ENCODE peak calls at places on chromosome 12, in eight cellular contexts. J is psoas muscle, A is astrocyte of the cerebellum, C is WERI-Rb-1, I is AG04449, G is A549, K is breast epithelium, H is HCT116. Q is an unnamed sample.

GRCh38 chr12:22634883-22635282 is 9.9 kb downstream of the ETNK1 start:
- DNase-seq in J (no peak), A (no peak), C (no peak), I (no peak), G (no peak), K (no peak), H (no peak), Q (no peak)

GRCh38 chr12:65121049-65121955 is at the start of gene WIF1:
- DNase-seq in J (peak), A (no peak), C (peak), I (no peak), G (no peak), K (peak), H (no peak), Q (no peak)

GRCh38 chr12:111311011-111311410 is 57.9 kb downstream of the PHETA1 start:
- DNase-seq in J (no peak), A (no peak), C (no peak), I (no peak), G (no peak), K (no peak), H (no peak), Q (no peak)

GRCh38 chr12:42589465-42590323 is at the start of gene PRICKLE1:
- DNase-seq in J (peak), A (peak), C (peak), I (no peak), G (peak), K (no peak), H (no peak), Q (peak)

GRCh38 chr12:109946505-109946904 is 46.4 kb downstream of the TCHP start:
- DNase-seq in J (no peak), A (no peak), C (no peak), I (no peak), G (no peak), K (no peak), H (no peak), Q (no peak)

GRCh38 chr12:89949457-89950195 is 241.0 kb upstream of the ATP2B1 start:
- DNase-seq in J (no peak), A (peak), C (no peak), I (no peak), G (peak), K (no peak), H (no peak), Q (no peak)

GRCh38 chr12:55730447-55730820 is 1.6 kb upstream of the CD63 start:
- DNase-seq in J (no peak), A (no peak), C (no peak), I (no peak), G (no peak), K (no peak), H (no peak), Q (no peak)

GRCh38 chr12:55670213-55670730 is 33.6 kb downstream of the OR10P1 start:
- DNase-seq in J (peak), A (no peak), C (no peak), I (no peak), G (no peak), K (no peak), H (no peak), Q (peak)

GRCh38 chr12:121240484-121241202 is 30.7 kb downstream of the P2RX4 start:
- DNase-seq in J (peak), A (no peak), C (no peak), I (no peak), G (no peak), K (peak), H (no peak), Q (peak)

GRCh38 chr12:16593546-16593945 is 12.4 kb downstream of the LMO3 start:
- DNase-seq in J (no peak), A (no peak), C (no peak), I (no peak), G (no peak), K (no peak), H (no peak), Q (no peak)

GRCh38 chr12:105267711-105268110 is 31.7 kb upstream of the APPL2 start:
- DNase-seq in J (no peak), A (no peak), C (no peak), I (no peak), G (no peak), K (no peak), H (no peak), Q (no peak)

GRCh38 chr12:104764225-104765073 is 193.6 kb downstream of the SLC41A2 start:
- DNase-seq in J (no peak), A (no peak), C (no peak), I (no peak), G (no peak), K (no peak), H (no peak), Q (no peak)

GRCh38 chr12:29374913-29375312 is 6.1 kb downstream of the ERGIC2 start:
- DNase-seq in J (no peak), A (no peak), C (no peak), I (no peak), G (no peak), K (no peak), H (no peak), Q (no peak)

GRCh38 chr12:42325326-42325775 is 543 bp downstream of the ZCRB1 start:
- DNase-seq in J (no peak), A (no peak), C (no peak), I (no peak), G (no peak), K (no peak), H (no peak), Q (no peak)

GRCh38 chr12:111425655-111426054 is 19.9 kb downstream of the SH2B3 start:
- DNase-seq in J (no peak), A (no peak), C (no peak), I (no peak), G (no peak), K (no peak), H (no peak), Q (no peak)

GRCh38 chr12:106317406-106318082 is 15.0 kb downstream of the TCP11L2 start:
- DNase-seq in J (no peak), A (no peak), C (no peak), I (no peak), G (no peak), K (peak), H (no peak), Q (no peak)

GRCh38 chr12:59403259-59403932 is 192.4 kb upstream of the SLC16A7 start:
- DNase-seq in J (no peak), A (peak), C (peak), I (no peak), G (peak), K (peak), H (peak), Q (no peak)

GRCh38 chr12:74689071-74689655 is 151.5 kb downstream of the ATXN7L3B start:
- DNase-seq in J (no peak), A (peak), C (no peak), I (peak), G (peak), K (no peak), H (peak), Q (no peak)

GRCh38 chr12:28963554-28963953 is 185.5 kb upstream of the FAR2 start:
- DNase-seq in J (no peak), A (no peak), C (no peak), I (no peak), G (no peak), K (no peak), H (peak), Q (no peak)

GRCh38 chr12:39503445-39503844 is 60.5 kb upstream of the KIF21A start:
- DNase-seq in J (no peak), A (peak), C (no peak), I (no peak), G (peak), K (no peak), H (peak), Q (no peak)

GRCh38 chr12:92065664-92066063 is 80.0 kb downstream of the BTG1 start:
- DNase-seq in J (no peak), A (no peak), C (no peak), I (no peak), G (no peak), K (no peak), H (no peak), Q (no peak)

GRCh38 chr12:11954181-11954580 is 116.6 kb upstream of the BCL2L14 start:
- DNase-seq in J (no peak), A (no peak), C (no peak), I (no peak), G (no peak), K (no peak), H (no peak), Q (no peak)

GRCh38 chr12:31567029-31567428 is 23.9 kb downstream of the DENND5B start:
- DNase-seq in J (no peak), A (no peak), C (no peak), I (no peak), G (no peak), K (no peak), H (no peak), Q (no peak)

GRCh38 chr12:27780612-27781408 is 774 bp upstream of the MANSC4 start:
- DNase-seq in J (no peak), A (no peak), C (peak), I (no peak), G (peak), K (peak), H (no peak), Q (peak)

GRCh38 chr12:28320353-28320752 is 130.1 kb downstream of the CCDC91 start:
- DNase-seq in J (no peak), A (no peak), C (no peak), I (no peak), G (no peak), K (no peak), H (no peak), Q (no peak)

GRCh38 chr12:15629761-15630160 is 159.4 kb downstream of the EPS8 start:
- DNase-seq in J (no peak), A (no peak), C (no peak), I (peak), G (no peak), K (no peak), H (no peak), Q (no peak)

GRCh38 chr12:71664411-71665108 is 459 bp downstream of the THAP2 start:
- DNase-seq in J (no peak), A (no peak), C (no peak), I (no peak), G (peak), K (no peak), H (no peak), Q (no peak)

GRCh38 chr12:123808167-123808566 is 46.1 kb downstream of the DNAH10 start:
- DNase-seq in J (no peak), A (no peak), C (peak), I (no peak), G (peak), K (no peak), H (peak), Q (no peak)

GRCh38 chr12:118346895-118347294 is 25.8 kb downstream of the TAOK3 start:
- DNase-seq in J (no peak), A (no peak), C (no peak), I (no peak), G (no peak), K (no peak), H (no peak), Q (no peak)

GRCh38 chr12:89873745-89874144 is 165.1 kb upstream of the ATP2B1 start:
- DNase-seq in J (peak), A (no peak), C (peak), I (no peak), G (no peak), K (no peak), H (no peak), Q (no peak)

GRCh38 chr12:7716391-7716790 is 5.2 kb downstream of the DPPA3 start:
- DNase-seq in J (no peak), A (no peak), C (no peak), I (no peak), G (peak), K (no peak), H (peak), Q (no peak)

GRCh38 chr12:26119391-26119981 is 5.4 kb downstream of the BHLHE41 start:
- DNase-seq in J (no peak), A (peak), C (peak), I (peak), G (peak), K (no peak), H (peak), Q (no peak)

GRCh38 chr12:6375269-6376078 is at the start of gene SCNN1A:
- DNase-seq in J (no peak), A (no peak), C (no peak), I (no peak), G (no peak), K (peak), H (no peak), Q (no peak)

GRCh38 chr12:120356567-120357030 is 12.4 kb downstream of the MSI1 start:
- DNase-seq in J (peak), A (peak), C (peak), I (peak), G (peak), K (peak), H (peak), Q (peak)

GRCh38 chr12:94566345-94566744 is 84.0 kb downstream of the TMCC3 start:
- DNase-seq in J (no peak), A (no peak), C (no peak), I (no peak), G (no peak), K (no peak), H (no peak), Q (no peak)

GRCh38 chr12:124296295-124296915 is 1.5 kb downstream of the RFLNA start:
- DNase-seq in J (peak), A (no peak), C (no peak), I (no peak), G (no peak), K (no peak), H (no peak), Q (no peak)

GRCh38 chr12:75932241-75932640 is 99.3 kb downstream of the PHLDA1 start:
- DNase-seq in J (no peak), A (no peak), C (no peak), I (no peak), G (no peak), K (no peak), H (no peak), Q (no peak)
- H3K4me3 ChIP-seq in J (no peak), A (no peak), C (no peak), I (no peak), G (no peak), K (no peak), H (no peak), Q (no peak)

DNA sequence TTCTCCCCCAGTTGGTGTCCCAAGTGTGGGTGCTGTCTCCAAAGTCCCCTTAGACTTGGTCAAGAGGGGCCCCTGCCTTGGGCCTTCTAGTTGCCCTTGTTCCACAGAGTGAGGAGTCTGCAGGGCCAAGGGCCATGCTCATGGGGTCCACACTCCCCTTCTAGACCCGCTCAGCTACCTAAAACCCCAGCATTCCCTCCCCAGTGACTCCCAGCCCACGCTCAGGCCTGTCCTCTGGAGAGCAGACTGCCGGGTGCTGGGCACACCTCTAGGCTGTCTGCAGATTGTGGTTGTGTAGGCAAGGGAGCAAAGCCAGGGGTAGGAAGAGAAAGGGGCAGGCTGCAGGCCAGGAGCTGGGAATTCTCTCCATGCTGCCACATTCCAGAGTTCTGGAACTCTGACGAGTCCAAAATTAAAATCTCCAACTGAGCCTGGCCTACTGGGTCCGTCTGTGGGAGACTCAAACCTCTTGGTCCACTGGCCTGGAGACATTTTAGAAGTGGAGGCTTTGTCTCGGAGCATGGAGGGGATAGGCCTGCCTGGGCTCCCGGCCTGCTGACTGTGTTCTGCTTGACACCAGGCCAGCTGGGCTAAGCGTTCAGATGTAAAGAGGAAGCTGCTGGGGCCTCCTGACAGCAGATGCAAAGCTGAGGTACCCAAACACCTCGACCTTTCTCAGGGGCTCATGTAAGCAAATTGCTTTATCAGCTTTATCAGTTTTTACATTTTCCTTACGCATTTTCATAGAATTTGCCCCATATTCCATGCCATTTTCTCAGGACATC is 13.7 kb upstream of the KRT5 start:
- DNase-seq in J (no peak), A (no peak), C (no peak), I (no peak), G (no peak), K (no peak), H (no peak), Q (no peak)
- TF ChIP-seq CTCF in J (no peak), A (no peak), C (no peak), I (no peak), G (no peak), K (no peak), H (no peak), Q (no peak)

GRCh38 chr12:204261-204678 is 9.7 kb downstream of the SLC6A12 start:
- DNase-seq in J (no peak), A (no peak), C (no peak), I (no peak), G (no peak), K (no peak), H (no peak), Q (no peak)
- H3K4me3 ChIP-seq in J (peak), A (no peak), C (peak), I (no peak), G (peak), K (peak), H (no peak), Q (peak)

DNA sequence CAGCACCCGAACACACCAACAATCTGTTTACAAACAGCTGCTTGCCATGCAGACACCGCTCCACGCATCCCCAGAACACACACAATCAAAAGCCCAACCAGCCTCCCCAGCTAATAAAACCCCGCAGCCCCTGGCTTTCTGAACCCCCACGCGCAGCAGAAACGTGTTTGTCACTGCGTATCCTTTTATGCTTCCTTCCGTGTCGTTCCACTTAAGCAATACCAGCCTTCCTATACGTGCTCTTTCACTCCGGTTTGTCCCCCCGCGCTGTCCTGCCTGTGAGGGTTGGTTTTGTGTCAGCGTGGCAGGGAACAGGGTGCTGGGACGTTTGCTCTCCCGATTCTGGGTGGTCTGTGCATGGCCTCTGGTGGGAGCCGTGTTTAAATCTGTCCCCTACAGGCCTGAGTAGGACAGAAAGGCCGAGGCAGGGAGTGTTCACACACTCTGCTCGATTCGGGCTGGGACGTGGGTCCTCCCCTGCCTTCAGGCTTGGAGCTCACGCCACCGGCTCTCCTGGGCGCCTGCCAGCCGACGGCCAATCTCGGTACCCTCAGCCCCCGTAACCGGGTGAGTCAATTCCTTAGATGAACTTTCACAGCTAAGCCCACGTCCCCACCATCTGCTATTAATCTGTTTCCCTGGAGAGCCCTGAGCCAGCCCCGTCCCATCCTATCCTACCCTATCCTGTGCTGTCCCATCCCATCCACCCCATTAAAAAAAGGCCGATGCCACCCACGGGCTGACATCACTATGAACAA is 60.0 kb downstream of the NOC4L start:
- DNase-seq in J (no peak), A (no peak), C (peak), I (no peak), G (no peak), K (no peak), H (no peak), Q (no peak)
- TF ChIP-seq CTCF in J (no peak), A (no peak), C (no peak), I (no peak), G (no peak), K (no peak), H (no peak), Q (no peak)

GRCh38 chr12:53379389-53380103 is 430 bp upstream of the SP1 start:
- DNase-seq in J (peak), A (peak), C (peak), I (peak), G (peak), K (peak), H (peak), Q (peak)

GRCh38 chr12:53380104-53380796 is at the start of gene SP1:
- DNase-seq in J (peak), A (peak), C (peak), I (peak), G (peak), K (peak), H (peak), Q (peak)

GRCh38 chr12:53380797-53381738 is 1.1 kb downstream of the SP1 start:
- DNase-seq in J (no peak), A (no peak), C (peak), I (no peak), G (no peak), K (peak), H (no peak), Q (no peak)

GRCh38 chr12:53381739-53382630 is 2.0 kb downstream of the SP1 start:
- DNase-seq in J (peak), A (no peak), C (peak), I (no peak), G (no peak), K (peak), H (no peak), Q (no peak)

DNA sequence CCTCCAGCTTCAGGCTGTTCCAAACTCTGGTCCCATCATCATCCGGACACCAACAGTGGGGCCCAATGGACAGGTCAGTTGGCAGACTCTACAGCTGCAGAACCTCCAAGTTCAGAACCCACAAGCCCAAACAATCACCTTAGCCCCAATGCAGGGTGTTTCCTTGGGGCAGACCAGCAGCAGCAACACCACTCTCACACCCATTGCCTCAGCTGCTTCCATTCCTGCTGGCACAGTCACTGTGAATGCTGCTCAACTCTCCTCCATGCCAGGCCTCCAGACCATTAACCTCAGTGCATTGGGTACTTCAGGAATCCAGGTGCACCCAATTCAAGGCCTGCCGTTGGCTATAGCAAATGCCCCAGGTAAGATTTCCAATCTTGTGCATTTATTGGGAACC is 3.3 kb downstream of the SP1 start:
- DNase-seq in J (no peak), A (no peak), C (no peak), I (no peak), G (no peak), K (no peak), H (no peak), Q (no peak)
- H3K4me3 ChIP-seq in J (peak), A (peak), C (no peak), I (peak), G (no peak), K (peak), H (no peak), Q (peak)

GRCh38 chr12:113846883-113847282 is 119.2 kb downstream of the RBM19 start:
- DNase-seq in J (no peak), A (no peak), C (no peak), I (no peak), G (no peak), K (no peak), H (no peak), Q (no peak)
- TF ChIP-seq CTCF in J (no peak), A (no peak), C (no peak), I (no peak), G (no peak), K (no peak), H (no peak), Q (no peak)